ENCODE peak calls at places on chromosome 11, in five cellular contexts. Y is dermis blood vessel endothelial cell, T is occipital lobe, B is NCI-H2081, E is HAP-1. G is an unnamed sample.

GRCh38 chr11:58446294-58446693 is 4.3 kb upstream of the OR5B12 start:
- DNase-seq in T (no peak), E (no peak), B (no peak), Y (no peak), G (no peak)

GRCh38 chr11:69402251-69402892 is 79.1 kb upstream of the LINC01488 start:
- DNase-seq in E (no peak), Y (no peak), T (no peak), B (no peak), G (no peak)

GRCh38 chr11:126830216-126830615 is 170.4 kb downstream of the KIRREL3 start:
- DNase-seq in B (no peak), Y (no peak), T (no peak), E (peak; percentile 88), G (no peak)

GRCh38 chr11:84747871-84748270 is 879.3 kb downstream of the DLG2 start:
- DNase-seq in B (no peak), T (no peak), E (no peak), Y (no peak), G (no peak)

GRCh38 chr11:28146123-28146751 is 38.0 kb downstream of the METTL15 start:
- DNase-seq in B (no peak), Y (peak; percentile 89), E (no peak), T (no peak), G (no peak)

GRCh38 chr11:103413266-103413888 is 304.2 kb downstream of the DYNC2H1 start:
- DNase-seq in T (no peak), E (no peak), B (no peak), Y (no peak), G (no peak)

GRCh38 chr11:68017858-68018729 is 8.0 kb downstream of the ALDH3B1 start:
- DNase-seq in E (no peak), T (no peak), B (no peak), Y (no peak), G (no peak)

GRCh38 chr11:8839306-8839956 is 71.6 kb upstream of the AKIP1 start:
- DNase-seq in T (no peak), B (no peak), Y (no peak), E (no peak), G (no peak)

GRCh38 chr11:60390389-60390788 is 5.9 kb upstream of the MS4A14 start:
- DNase-seq in B (no peak), T (no peak), E (no peak), Y (no peak), G (no peak)

GRCh38 chr11:46673713-46674462 is 26.5 kb downstream of the ARHGAP1 start:
- DNase-seq in E (no peak), Y (no peak), B (no peak), T (no peak), G (no peak)

GRCh38 chr11:64314146-64314804 is 3.1 kb downstream of the TRMT112 start:
- DNase-seq in T (no peak), E (no peak), Y (no peak), B (no peak), G (no peak)